ENCODE peak calls at places on chromosome 15, in ten cellular contexts. L, E, Z, W, A, Q, J, K, B and R are unnamed samples. For H3K4me1, the result is how much of the 10 kb centered on the place peaks cover.

GRCh38 chr15:47366884-47367283 is 350.4 kb upstream of the SEMA6D start:
- DNase-seq in L (no peak), E (no peak), Z (no peak), W (no peak), A (no peak), Q (no peak), J (no peak), K (no peak), B (no peak), R (no peak)

GRCh38 chr15:79675982-79676381 is 220.8 kb downstream of the MTHFS start:
- DNase-seq in L (no peak), E (no peak), Z (no peak), W (no peak), A (no peak), Q (no peak), J (no peak), K (no peak), B (no peak), R (no peak)

GRCh38 chr15:53588773-53589172 is 170.7 kb downstream of the WDR72 start:
- DNase-seq in L (no peak), E (no peak), Z (no peak), W (no peak), A (no peak), Q (no peak), J (no peak), K (no peak), B (no peak), R (no peak)

GRCh38 chr15:48486228-48486627 is 155.0 kb downstream of the DUT start:
- DNase-seq in L (no peak), E (no peak), Z (no peak), W (no peak), A (no peak), Q (no peak), J (no peak), K (no peak), B (no peak), R (no peak)

GRCh38 chr15:52370010-52370409 is 74.4 kb upstream of the MYO5C start:
- DNase-seq in L (no peak), E (no peak), Z (no peak), W (no peak), A (no peak), Q (no peak), J (peak), K (no peak), B (peak), R (no peak)

GRCh38 chr15:92878593-92879053 is 21.5 kb upstream of the CHD2 start:
- DNase-seq in L (no peak), E (no peak), Z (peak), W (no peak), A (peak), Q (no peak), J (no peak), K (no peak), B (no peak), R (no peak)

GRCh38 chr15:69532066-69532465 is 79.4 kb downstream of the RPLP1 start:
- DNase-seq in L (no peak), E (no peak), Z (no peak), W (no peak), A (no peak), Q (no peak), J (no peak), K (no peak), B (no peak), R (no peak)

GRCh38 chr15:42726114-42726513 is 10.8 kb downstream of the CDAN1 start:
- DNase-seq in L (no peak), E (no peak), Z (no peak), W (no peak), A (no peak), Q (no peak), J (no peak), K (no peak), B (no peak), R (no peak)

GRCh38 chr15:73001840-73002239 is 50.4 kb upstream of the NEO1 start:
- DNase-seq in L (no peak), E (no peak), Z (no peak), W (no peak), A (no peak), Q (no peak), J (no peak), K (no peak), B (no peak), R (no peak)

GRCh38 chr15:66189291-66189690 is 64.3 kb downstream of the MEGF11 start:
- DNase-seq in L (no peak), E (peak), Z (no peak), W (no peak), A (no peak), Q (no peak), J (no peak), K (no peak), B (no peak), R (no peak)

GRCh38 chr15:25770618-25771369 is 92.3 kb downstream of the ATP10A start:
- DNase-seq in L (no peak), E (peak), Z (no peak), W (no peak), A (no peak), Q (no peak), J (no peak), K (no peak), B (no peak), R (peak)

GRCh38 chr15:41782486-41783271 is 8.4 kb downstream of the MAPKBP1 start:
- DNase-seq in L (no peak), E (no peak), Z (no peak), W (no peak), A (no peak), Q (no peak), J (peak), K (no peak), B (no peak), R (no peak)

GRCh38 chr15:95295905-95296618 is 1034.4 kb upstream of the NR2F2 start:
- DNase-seq in L (no peak), E (no peak), Z (no peak), W (no peak), A (no peak), Q (no peak), J (no peak), K (no peak), B (no peak), R (no peak)

GRCh38 chr15:75237316-75237982 is 20.7 kb upstream of the GOLGA6C start:
- DNase-seq in L (peak), E (no peak), Z (no peak), W (peak), A (no peak), Q (peak), J (no peak), K (no peak), B (no peak), R (no peak)

GRCh38 chr15:72198410-72199270 is 1.1 kb upstream of the GRAMD2A start:
- DNase-seq in L (peak), E (no peak), Z (no peak), W (no peak), A (no peak), Q (no peak), J (no peak), K (no peak), B (no peak), R (no peak)

GRCh38 chr15:69394556-69395282 is 19.4 kb upstream of the KIF23 start:
- DNase-seq in L (peak), E (peak), Z (peak), W (peak), A (peak), Q (peak), J (peak), K (peak), B (peak), R (peak)

GRCh38 chr15:85010472-85011209 is 29.0 kb downstream of the PDE8A start:
- DNase-seq in L (no peak), E (no peak), Z (no peak), W (no peak), A (peak), Q (no peak), J (no peak), K (no peak), B (no peak), R (no peak)

GRCh38 chr15:85009435-85009834 is 27.8 kb downstream of the PDE8A start:
- DNase-seq in L (no peak), E (no peak), Z (no peak), W (no peak), A (no peak), Q (no peak), J (no peak), K (no peak), B (no peak), R (no peak)

GRCh38 chr15:85008474-85009260 is 27.0 kb downstream of the PDE8A start:
- DNase-seq in L (no peak), E (no peak), Z (no peak), W (no peak), A (peak), Q (no peak), J (no peak), K (no peak), B (no peak), R (no peak)

GRCh38 chr15:85011210-85011571 is 29.5 kb downstream of the PDE8A start:
- DNase-seq in L (no peak), E (no peak), Z (no peak), W (no peak), A (no peak), Q (no peak), J (no peak), K (no peak), B (no peak), R (no peak)

DNA sequence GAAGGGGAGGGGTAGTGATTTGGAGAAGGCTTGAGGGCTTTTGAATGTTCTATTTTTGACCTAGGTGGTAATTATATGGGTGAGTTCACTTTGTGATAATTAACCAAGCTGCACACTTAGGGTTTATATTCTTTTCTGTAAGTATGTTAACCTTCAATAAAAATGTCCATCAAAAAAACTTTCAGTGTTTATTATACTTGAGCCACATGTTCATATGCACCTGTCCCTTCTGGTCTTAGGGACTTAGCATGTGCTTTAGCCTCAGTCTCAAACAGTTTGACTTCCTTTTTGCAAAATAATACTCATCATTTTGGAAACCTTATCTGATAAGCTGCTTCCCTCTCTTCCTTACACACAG is 28.4 kb downstream of the PDE8A start:
- DNase-seq in L (no peak), E (no peak), Z (no peak), W (no peak), A (no peak), Q (no peak), J (no peak), K (no peak), B (no peak), R (no peak)
- H3K4me1 ChIP-seq in L (under half), E (under half), Z (under half), W (under half), A (under half), Q (half or more), J (half or more), K (half or more), B (half or more), R (half or more)

DNA sequence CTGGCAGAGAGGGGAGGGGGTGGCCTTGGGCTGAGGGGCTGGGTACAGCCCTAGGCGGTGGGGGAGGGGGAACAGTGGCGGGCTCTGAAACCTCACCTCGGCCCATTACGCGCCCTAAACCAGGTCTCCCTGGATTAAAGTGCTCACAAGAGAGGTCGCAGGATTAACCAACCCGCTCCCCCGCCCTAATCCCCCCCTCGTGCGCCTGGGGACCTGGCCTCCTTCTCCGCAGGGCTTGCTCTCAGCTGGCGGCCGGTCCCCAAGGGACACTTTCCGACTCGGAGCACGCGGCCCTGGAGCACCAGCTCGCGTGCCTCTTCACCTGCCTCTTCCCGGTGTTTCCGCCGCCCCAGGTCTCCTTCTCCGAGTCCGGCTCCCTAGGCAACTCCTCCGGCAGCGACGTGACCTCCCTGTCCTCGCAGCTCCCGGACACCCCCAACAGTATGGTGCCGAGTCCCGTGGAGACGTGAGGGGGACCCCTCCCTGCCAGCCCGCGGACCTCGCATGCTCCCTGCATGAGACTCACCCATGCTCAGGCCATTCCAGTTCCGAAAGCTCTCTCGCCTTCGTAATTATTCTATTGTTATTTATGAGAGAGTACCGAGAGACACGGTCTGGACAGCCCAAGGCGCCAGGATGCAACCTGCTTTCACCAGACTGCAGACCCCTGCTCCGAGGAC is 4.9 kb downstream of the ISL2 start:
- DNase-seq in L (no peak), E (no peak), Z (peak), W (no peak), A (no peak), Q (no peak), J (no peak), K (no peak), B (peak), R (no peak)
- H3K27ac ChIP-seq in L (no peak), E (no peak), Z (no peak), W (no peak), A (no peak), Q (no peak), J (no peak), K (no peak), B (no peak), R (no peak)

GRCh38 chr15:61861962-61862361 is 198.3 kb downstream of the VPS13C start:
- DNase-seq in L (no peak), E (no peak), Z (no peak), W (no peak), A (no peak), Q (no peak), J (no peak), K (no peak), B (no peak), R (no peak)

GRCh38 chr15:61853195-61853594 is 207.1 kb downstream of the VPS13C start:
- DNase-seq in L (no peak), E (no peak), Z (no peak), W (no peak), A (no peak), Q (no peak), J (no peak), K (no peak), B (no peak), R (no peak)

GRCh38 chr15:61857169-61857829 is 202.9 kb downstream of the VPS13C start:
- DNase-seq in L (no peak), E (no peak), Z (no peak), W (no peak), A (no peak), Q (no peak), J (no peak), K (no peak), B (no peak), R (no peak)

GRCh38 chr15:61856295-61856694 is 204.0 kb downstream of the VPS13C start:
- DNase-seq in L (no peak), E (no peak), Z (no peak), W (no peak), A (no peak), Q (no peak), J (no peak), K (no peak), B (no peak), R (no peak)
- TF ChIP-seq CTCF in L (no peak), E (no peak), Z (peak), W (no peak), A (no peak), Q (no peak), J (no peak), K (no peak), B (no peak), R (no peak)

GRCh38 chr15:101065570-101066221 is 146.5 kb downstream of the LRRK1 start:
- DNase-seq in L (no peak), E (no peak), Z (no peak), W (peak), A (no peak), Q (no peak), J (no peak), K (no peak), B (no peak), R (no peak)

GRCh38 chr15:101067660-101068522 is 148.7 kb downstream of the LRRK1 start:
- DNase-seq in L (no peak), E (peak), Z (no peak), W (no peak), A (no peak), Q (no peak), J (no peak), K (no peak), B (no peak), R (no peak)

GRCh38 chr15:101064795-101065569 is 145.8 kb downstream of the LRRK1 start:
- DNase-seq in L (no peak), E (peak), Z (no peak), W (peak), A (no peak), Q (no peak), J (no peak), K (no peak), B (peak), R (no peak)

GRCh38 chr15:101068523-101068960 is 149.4 kb downstream of the LRRK1 start:
- DNase-seq in L (no peak), E (peak), Z (no peak), W (no peak), A (no peak), Q (no peak), J (no peak), K (no peak), B (no peak), R (no peak)

DNA sequence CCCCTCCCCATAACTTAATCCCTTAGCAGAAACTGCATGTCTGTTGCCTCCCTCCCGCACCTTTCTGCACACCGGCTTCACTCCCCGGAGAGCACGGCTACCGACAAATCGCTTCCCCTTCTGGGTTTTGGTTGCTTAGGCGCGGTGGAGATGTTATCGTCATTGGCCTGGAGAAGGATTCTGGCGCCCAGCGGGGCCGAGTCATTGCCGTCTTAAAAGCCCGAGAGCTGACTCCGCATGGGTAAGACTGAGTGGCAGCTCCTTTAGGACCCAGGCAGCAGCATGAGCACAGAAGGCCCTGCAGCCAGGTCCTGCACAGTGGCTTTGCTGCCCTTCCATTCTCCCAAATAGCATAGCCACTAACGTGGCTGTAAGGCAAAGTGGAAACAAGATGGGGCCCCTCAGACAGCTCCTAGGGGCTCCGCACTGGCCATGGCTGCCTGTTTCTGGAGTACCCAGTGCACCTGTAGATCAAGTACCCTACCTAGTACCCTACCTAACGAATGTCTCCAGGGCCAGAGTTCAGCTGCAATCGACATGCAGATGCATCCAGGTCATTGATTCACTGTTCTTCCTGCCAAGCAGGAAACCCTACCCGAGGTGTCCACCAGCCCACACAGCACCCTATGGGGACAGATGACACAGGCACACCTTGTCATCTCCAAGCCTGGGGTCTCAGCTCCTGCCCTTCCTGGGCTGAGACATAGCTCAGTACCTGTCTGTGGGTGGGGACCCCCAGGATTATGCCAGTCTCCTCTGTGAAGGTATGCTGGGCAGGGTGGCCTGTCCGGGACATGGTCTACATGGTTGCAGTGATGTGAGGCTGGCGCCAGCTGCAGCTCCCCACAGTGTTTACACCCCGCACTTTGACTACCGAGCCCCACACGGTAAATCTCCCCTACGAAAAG is 147.6 kb downstream of the LRRK1 start:
- DNase-seq in L (no peak), E (no peak), Z (no peak), W (no peak), A (peak), Q (no peak), J (no peak), K (no peak), B (no peak), R (no peak)
- H3K4me1 ChIP-seq in L (under half), E (under half), Z (under half), W (under half), A (under half), Q (half or more), J (under half), K (under half), B (under half), R (under half)

GRCh38 chr15:34065261-34065660 is 26.3 kb upstream of the AVEN start:
- DNase-seq in L (no peak), E (no peak), Z (no peak), W (no peak), A (no peak), Q (no peak), J (no peak), K (no peak), B (no peak), R (no peak)
- H3K27ac ChIP-seq in L (no peak), E (no peak), Z (no peak), W (no peak), A (no peak), Q (no peak), J (no peak), K (no peak), B (no peak), R (no peak)

GRCh38 chr15:44243829-44244228 is 44.7 kb upstream of the GOLM2 start:
- DNase-seq in L (no peak), E (no peak), Z (no peak), W (no peak), A (no peak), Q (no peak), J (no peak), K (no peak), B (no peak), R (no peak)
- TF ChIP-seq CTCF in L (no peak), E (no peak), Z (no peak), W (no peak), A (no peak), Q (no peak), J (no peak), K (no peak), B (no peak), R (no peak)

GRCh38 chr15:101123222-101123910 is 128.5 kb downstream of the CHSY1 start:
- DNase-seq in L (no peak), E (no peak), Z (no peak), W (no peak), A (no peak), Q (no peak), J (no peak), K (no peak), B (no peak), R (no peak)

GRCh38 chr15:101127503-101128076 is 124.3 kb downstream of the CHSY1 start:
- DNase-seq in L (peak), E (no peak), Z (no peak), W (no peak), A (no peak), Q (peak), J (peak), K (peak), B (peak), R (peak)

GRCh38 chr15:101126618-101127502 is 125.0 kb downstream of the CHSY1 start:
- DNase-seq in L (no peak), E (peak), Z (no peak), W (no peak), A (no peak), Q (no peak), J (no peak), K (no peak), B (no peak), R (no peak)

GRCh38 chr15:101122806-101123205 is 129.0 kb downstream of the CHSY1 start:
- DNase-seq in L (no peak), E (no peak), Z (no peak), W (no peak), A (no peak), Q (no peak), J (no peak), K (no peak), B (no peak), R (no peak)

DNA sequence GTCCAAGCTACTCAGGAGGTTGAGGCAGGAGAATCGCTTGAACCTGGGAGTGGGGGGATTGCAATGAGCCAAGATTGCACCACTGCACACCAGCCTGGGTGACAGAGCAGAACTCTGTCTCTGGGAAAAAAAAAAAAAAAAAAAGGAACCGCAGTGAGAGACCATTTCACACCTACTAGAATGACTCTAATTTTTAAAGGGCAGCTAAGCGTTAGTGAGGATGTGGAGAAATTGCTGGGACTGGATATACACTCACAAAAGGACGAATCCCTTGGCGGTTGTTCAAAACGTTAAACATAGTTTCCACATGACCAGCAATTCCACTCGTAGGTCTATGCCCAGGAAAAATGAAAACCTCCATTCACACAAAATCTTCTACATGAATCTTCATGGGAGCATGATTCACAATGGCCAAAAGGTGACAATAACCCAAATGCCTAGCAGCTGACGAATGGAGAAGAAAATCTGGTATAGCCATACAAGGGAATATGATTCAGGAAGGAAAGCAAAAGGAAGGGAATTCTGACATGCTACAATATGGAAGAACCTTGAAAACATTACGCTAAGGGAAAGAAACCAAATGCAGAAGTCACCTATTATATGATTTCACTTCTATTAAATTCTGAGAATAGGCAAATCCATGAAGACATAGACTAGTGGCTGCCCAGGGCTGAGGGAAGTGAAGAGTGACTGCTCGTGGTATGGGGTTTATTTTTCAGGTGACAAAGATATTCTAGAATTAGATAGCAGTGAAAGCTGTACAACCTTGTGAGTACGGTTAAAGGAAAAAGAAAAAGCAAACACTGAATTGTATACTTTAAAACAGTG is 126.9 kb downstream of the CHSY1 start:
- DNase-seq in L (no peak), E (no peak), Z (no peak), W (no peak), A (no peak), Q (no peak), J (no peak), K (no peak), B (no peak), R (no peak)
- H3K4me1 ChIP-seq in L (under half), E (under half), Z (under half), W (under half), A (under half), Q (half or more), J (under half), K (half or more), B (under half), R (under half)